ENCODE peak calls at places on chromosome 5, in seven cellular contexts. Z is Karpas-422; E is H7; N is stimulated activated CD4-positive, alpha-beta T cell treated with anti-CD3 and anti-CD28 coated beads, Interleukin-1b, Interleukin-23, amount 100 ng/mL, for 4 hours; V is posterior vena cava; T is Daoy; M is HFFc6. F is an unnamed sample.

GRCh38 chr5:174239718-174240117 is 194.2 kb downstream of the NSG2 start:
- DNase-seq in T (peak), V (no peak), M (no peak), E (no peak), N (no peak), Z (no peak), F (no peak)

GRCh38 chr5:163094492-163095180 is 342.8 kb upstream of the CCNG1 start:
- DNase-seq in Z (no peak), M (no peak), N (no peak), T (no peak), E (no peak), V (no peak), F (no peak)

GRCh38 chr5:177370488-177371119 is 12.9 kb downstream of the RGS14 start:
- DNase-seq in Z (peak), T (peak), E (peak), M (peak), V (peak), N (no peak), F (peak)

GRCh38 chr5:5063533-5063953 is 76.6 kb upstream of the ADAMTS16 start:
- DNase-seq in Z (no peak), E (peak), V (no peak), T (no peak), N (no peak), M (no peak), F (no peak)

GRCh38 chr5:81361600-81361999 is 32.3 kb downstream of the ACOT12 start:
- DNase-seq in V (no peak), Z (no peak), N (no peak), M (no peak), T (no peak), E (no peak), F (no peak)

GRCh38 chr5:92801921-92802320 is 779.1 kb downstream of the NR2F1-AS1 start:
- DNase-seq in T (no peak), Z (no peak), M (no peak), N (no peak), E (no peak), V (no peak), F (no peak)

GRCh38 chr5:139772392-139772791 is 23.2 kb upstream of the PSD2 start:
- DNase-seq in V (no peak), Z (no peak), T (no peak), M (no peak), N (no peak), E (no peak), F (no peak)

GRCh38 chr5:77294212-77294611 is 83.7 kb downstream of the PDE8B start:
- DNase-seq in V (no peak), E (no peak), M (no peak), Z (no peak), T (no peak), N (no peak), F (no peak)

GRCh38 chr5:40446910-40447309 is 232.8 kb upstream of the PTGER4 start:
- DNase-seq in T (peak), V (no peak), M (peak), E (no peak), N (no peak), Z (no peak), F (no peak)

GRCh38 chr5:14627270-14627669 is 37.2 kb upstream of the OTULIN start:
- DNase-seq in M (no peak), T (no peak), V (no peak), N (no peak), E (no peak), Z (no peak), F (no peak)

GRCh38 chr5:39400711-39401385 is 23.9 kb downstream of the DAB2 start:
- DNase-seq in T (no peak), M (peak), N (no peak), E (no peak), Z (no peak), V (no peak), F (no peak)

GRCh38 chr5:147675168-147675567 is 107.4 kb downstream of the JAKMIP2 start:
- DNase-seq in N (no peak), T (peak), E (no peak), V (no peak), Z (peak), M (no peak), F (no peak)

GRCh38 chr5:172002310-172002709 is 4.1 kb downstream of the FBXW11 start:
- DNase-seq in N (no peak), T (no peak), Z (peak), M (peak), E (no peak), V (no peak), F (no peak)

GRCh38 chr5:153546566-153546965 is 56.1 kb downstream of the GRIA1 start:
- DNase-seq in V (no peak), N (no peak), E (no peak), T (no peak), Z (no peak), M (peak), F (no peak)

GRCh38 chr5:172903790-172904189 is 55.4 kb upstream of the RPL26L1 start:
- DNase-seq in M (peak), N (no peak), E (no peak), Z (no peak), T (peak), V (no peak), F (peak)

GRCh38 chr5:83048811-83049210 is 28.4 kb downstream of the TMEM167A start:
- DNase-seq in M (no peak), N (no peak), T (no peak), Z (no peak), V (no peak), E (no peak), F (no peak)

GRCh38 chr5:153671653-153672346 is 181.3 kb downstream of the GRIA1 start:
- DNase-seq in T (no peak), Z (no peak), M (no peak), V (no peak), N (no peak), E (no peak), F (no peak)

GRCh38 chr5:110909950-110910349 is 161.6 kb upstream of the TSLP start:
- DNase-seq in M (peak), E (no peak), N (no peak), Z (no peak), V (no peak), T (peak), F (no peak)

GRCh38 chr5:37799865-37800421 is 39.9 kb downstream of the GDNF start:
- DNase-seq in N (no peak), E (no peak), M (no peak), V (no peak), Z (no peak), T (no peak), F (no peak)

GRCh38 chr5:40879163-40879942 is 29.9 kb upstream of the C7 start:
- DNase-seq in Z (peak), E (no peak), T (no peak), M (peak), V (no peak), N (no peak), F (no peak)

GRCh38 chr5:179801304-179802206 is 5.1 kb downstream of the MGAT4B start:
- DNase-seq in V (peak), E (peak), Z (peak), M (no peak), N (peak), T (no peak), F (peak)

GRCh38 chr5:150632305-150633160 is 7.9 kb upstream of the SYNPO start:
- DNase-seq in N (no peak), V (no peak), E (no peak), T (no peak), Z (no peak), M (peak), F (peak)

GRCh38 chr5:72272393-72272792 is 47.6 kb downstream of the MRPS27 start:
- DNase-seq in E (no peak), N (no peak), V (no peak), Z (no peak), M (no peak), T (no peak), F (no peak)

GRCh38 chr5:58172946-58173345 is 286.9 kb downstream of the PLK2 start:
- DNase-seq in T (no peak), M (no peak), Z (no peak), V (no peak), E (no peak), N (no peak), F (no peak)

GRCh38 chr5:150181766-150182545 is 7.9 kb upstream of the SLC6A7 start:
- DNase-seq in T (no peak), E (no peak), N (no peak), Z (no peak), M (no peak), V (no peak), F (no peak)

GRCh38 chr5:89351232-89351631 is 468.2 kb upstream of the MEF2C start:
- DNase-seq in E (no peak), Z (no peak), T (peak), M (peak), V (no peak), N (no peak), F (no peak)

GRCh38 chr5:168270446-168270845 is 21.0 kb upstream of the WWC1 start:
- DNase-seq in M (peak), T (peak), N (no peak), Z (no peak), E (no peak), V (no peak), F (no peak)

F was measured in adrenal gland.